ENCODE peak calls at places on chromosomes 12 and 14, in five cellular contexts. M is GM20000, W is coronary artery, Q is AG10803, O is uterus. F is an unnamed sample.

GRCh38 chr12:459430-460258 is at the start of gene B4GALNT3:
- DNase-seq in W (peak), Q (no peak), M (peak), O (peak), F (peak)

GRCh38 chr14:57189070-57189469 is 79.6 kb downstream of the EXOC5 start:
- DNase-seq in M (no peak), W (no peak), Q (peak), O (no peak), F (no peak)

GRCh38 chr14:105314287-105315185 is at the start of gene PACS2:
- DNase-seq in O (peak), W (no peak), Q (peak), M (peak), F (peak)

GRCh38 chr12:55619352-55620138 is 17.1 kb upstream of the OR10P1 start:
- DNase-seq in M (peak), W (no peak), O (peak), Q (peak), F (peak)

GRCh38 chr12:23909559-23909958 is 39.9 kb downstream of the SOX5 start:
- DNase-seq in W (no peak), O (no peak), Q (no peak), M (no peak), F (no peak)

GRCh38 chr14:95683793-95684192 is 2.4 kb upstream of the TCL1B start:
- DNase-seq in Q (no peak), O (no peak), W (no peak), M (peak), F (peak)

GRCh38 chr12:100371146-100371545 is 14.3 kb downstream of the SLC17A8 start:
- DNase-seq in O (no peak), M (no peak), Q (no peak), W (no peak), F (no peak)

GRCh38 chr12:112375105-112375504 is 7.1 kb downstream of the HECTD4 start:
- DNase-seq in O (no peak), M (no peak), Q (no peak), W (no peak), F (no peak)

GRCh38 chr12:94690199-94690695 is 39.9 kb upstream of the TMCC3 start:
- DNase-seq in O (no peak), M (no peak), Q (peak), W (no peak), F (no peak)

GRCh38 chr12:25808604-25809003 is 149.9 kb upstream of the RASSF8 start:
- DNase-seq in M (no peak), Q (no peak), W (no peak), O (no peak), F (no peak)

GRCh38 chr14:51552768-51553426 is 98.8 kb upstream of the FRMD6 start:
- DNase-seq in W (no peak), O (peak), Q (no peak), M (no peak), F (peak)

GRCh38 chr12:5713599-5714001 is 231.5 kb downstream of the ANO2 start:
- DNase-seq in M (no peak), W (no peak), O (no peak), Q (no peak), F (no peak)

GRCh38 chr12:5956987-5957386 is 11.9 kb upstream of the ANO2 start:
- DNase-seq in Q (no peak), O (no peak), W (no peak), M (no peak), F (no peak)

GRCh38 chr12:110743571-110744093 is 941 bp upstream of the PPP1CC start:
- DNase-seq in M (no peak), Q (no peak), W (no peak), O (peak), F (peak)

GRCh38 chr14:30528119-30528518 is 30.8 kb upstream of the G2E3 start:
- DNase-seq in M (no peak), O (no peak), W (no peak), Q (no peak), F (no peak)

GRCh38 chr14:90651405-90651804 is 164.8 kb downstream of the TTC7B start:
- DNase-seq in W (no peak), O (no peak), M (no peak), Q (no peak), F (no peak)

GRCh38 chr14:90647469-90647868 is 168.8 kb downstream of the TTC7B start:
- DNase-seq in W (no peak), M (no peak), O (no peak), Q (no peak), F (no peak)

GRCh38 chr14:90651976-90652560 is 164.2 kb downstream of the TTC7B start:
- DNase-seq in W (no peak), Q (no peak), M (no peak), O (no peak), F (no peak)

GRCh38 chr14:90649557-90650135 is 166.6 kb downstream of the TTC7B start:
- DNase-seq in Q (no peak), W (no peak), O (no peak), M (no peak), F (no peak)

GRCh38 chr14:90649096-90649495 is 167.1 kb downstream of the TTC7B start:
- DNase-seq in Q (peak), M (no peak), W (no peak), O (no peak), F (no peak)
- TF ChIP-seq CTCF in Q (no peak), M (no peak), W (no peak), O (no peak), F (no peak)

DNA sequence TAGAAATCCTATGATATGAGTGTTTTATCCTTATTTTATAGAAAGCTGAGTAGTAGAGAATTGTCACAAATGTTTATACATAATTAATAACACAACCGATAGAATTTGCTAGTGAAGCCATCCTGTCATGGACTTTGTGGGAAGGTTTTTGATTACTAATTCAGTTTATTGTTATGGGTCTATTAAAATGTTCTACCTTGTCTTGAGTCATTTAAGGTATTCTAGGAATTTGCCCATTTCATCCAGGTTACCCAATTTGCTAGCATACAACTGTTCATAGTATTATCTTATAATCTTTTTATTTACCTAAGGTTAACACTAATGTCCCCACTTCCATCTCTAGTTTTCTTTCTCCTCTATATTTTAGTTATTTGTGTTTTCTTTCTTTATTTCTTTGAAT is 553.1 kb upstream of the ATXN7L3B start:
- DNase-seq in Q (no peak), W (no peak), M (no peak), O (no peak), F (no peak)
- TF ChIP-seq CTCF in Q (no peak), W (no peak), M (no peak), O (no peak), F (no peak)

GRCh38 chr14:38623661-38624060 is 367.8 kb upstream of the CLEC14A start:
- DNase-seq in O (no peak), W (no peak), Q (peak), M (no peak), F (no peak)

GRCh38 chr14:38616959-38617358 is 361.1 kb upstream of the CLEC14A start:
- DNase-seq in Q (peak), M (no peak), W (no peak), O (no peak), F (no peak)

GRCh38 chr14:38618514-38618913 is 362.6 kb upstream of the CLEC14A start:
- DNase-seq in O (no peak), M (no peak), Q (no peak), W (no peak), F (no peak)
- TF ChIP-seq CTCF in O (no peak), M (peak), Q (no peak), W (no peak), F (no peak)

GRCh38 chr12:120110550-120111501 is 5.7 kb downstream of the RAB35 start:
- DNase-seq in O (no peak), M (peak), Q (no peak), W (no peak), F (no peak)
- TF ChIP-seq CTCF in O (no peak), M (no peak), Q (no peak), W (no peak), F (no peak)